ENCODE peak calls at places on chromosome 19, in nine cellular contexts. U is psoas muscle; T is fibroblast of pulmonary artery; V is cardiac fibroblast; N is activated effector memory CD4-positive, alpha-beta T cell treated with anti-CD3 and anti-CD28 coated beads, Interleukin-2, amount 50 U/mL, for 16 hours; P is T-helper 17 cell; D is HS-5; G is naive B cell; I is RWPE1. W is an unnamed sample.

GRCh38 chr19:46803555-46803954 is 15.2 kb upstream of the SLC1A5 start:
- DNase-seq in U (no peak), T (no peak), V (no peak), N (no peak), P (no peak), D (no peak), G (no peak), I (no peak), W (no peak)

GRCh38 chr19:18007605-18007938 is 398 bp upstream of the ARRDC2 start:
- DNase-seq in U (no peak), T (no peak), V (no peak), N (no peak), P (no peak), D (no peak), G (no peak), I (no peak), W (no peak)

GRCh38 chr19:42281175-42282035 is 12.4 kb downstream of the CIC start:
- DNase-seq in U (peak; percentile 76), T (peak; percentile 61), V (peak; percentile 70), N (peak; percentile 75), P (no peak), D (no peak), G (no peak), I (peak; percentile 56), W (peak; percentile 52)

GRCh38 chr19:50688766-50689165 is 30.8 kb downstream of the SHANK1 start:
- DNase-seq in U (no peak), T (no peak), V (no peak), N (no peak), P (no peak), D (no peak), G (no peak), I (no peak), W (no peak)

GRCh38 chr19:38433268-38433733 is at the start of gene RYR1:
- DNase-seq in U (peak; percentile 96), T (peak; percentile 10), V (peak; percentile 26), N (peak; percentile 88), P (no peak), D (no peak), G (no peak), I (peak; percentile 71), W (no peak)

GRCh38 chr19:2026770-2027169 is 11.3 kb upstream of the BTBD2 start:
- DNase-seq in U (no peak), T (no peak), V (no peak), N (no peak), P (no peak), D (no peak), G (no peak), I (no peak), W (no peak)

GRCh38 chr19:36409841-36410240 is 8.6 kb downstream of the ZFP82 start:
- DNase-seq in U (no peak), T (no peak), V (peak; percentile 25), N (no peak), P (no peak), D (no peak), G (no peak), I (no peak), W (no peak)

GRCh38 chr19:53068834-53069233 is 24.3 kb downstream of the ERVV-2 start:
- DNase-seq in U (no peak), T (no peak), V (no peak), N (no peak), P (no peak), D (no peak), G (no peak), I (no peak), W (no peak)

GRCh38 chr19:13006431-13007281 is 11.4 kb downstream of the NFIX start:
- DNase-seq in U (peak; percentile 91), T (no peak), V (no peak), N (no peak), P (no peak), D (no peak), G (no peak), I (no peak), W (no peak)

GRCh38 chr19:16133818-16134217 is 9.7 kb upstream of the HSH2D start:
- DNase-seq in U (no peak), T (no peak), V (no peak), N (no peak), P (no peak), D (no peak), G (no peak), I (no peak), W (no peak)

GRCh38 chr19:34841780-34842179 is 68.8 kb upstream of the ZNF599 start:
- DNase-seq in U (no peak), T (no peak), V (no peak), N (no peak), P (no peak), D (no peak), G (no peak), I (no peak), W (no peak)

GRCh38 chr19:45468159-45468651 is 409 bp downstream of the FOSB start:
- DNase-seq in U (peak; percentile 64), T (no peak), V (no peak), N (no peak), P (peak; percentile 53), D (no peak), G (no peak), I (no peak), W (no peak)

GRCh38 chr19:29478578-29479565 is 46.9 kb upstream of the VSTM2B start:
- DNase-seq in U (no peak), T (no peak), V (no peak), N (no peak), P (no peak), D (no peak), G (no peak), I (no peak), W (no peak)

GRCh38 chr19:58229255-58229639 is 533 bp downstream of the ZNF544 start:
- DNase-seq in U (no peak), T (peak; percentile 37), V (peak; percentile 46), N (peak; percentile 64), P (no peak), D (no peak), G (no peak), I (peak; percentile 57), W (peak; percentile 26)